ENCODE peak calls at places on chromosomes 5 and 9, in four cellular contexts. Q is K562, S is HepG2, V is GM12878. J is an unnamed sample.

GRCh38 chr9:93898026-93898425 is 57.1 kb downstream of the BARX1 start:
- DNase-seq in Q (no peak), S (no peak), V (no peak), J (no peak)

GRCh38 chr9:121325387-121325786 is 44.7 kb downstream of the STOM start:
- DNase-seq in Q (no peak), S (no peak), V (no peak), J (no peak)

GRCh38 chr5:160197341-160198147 is 31.8 kb upstream of the FABP6 start:
- DNase-seq in Q (peak), S (no peak), V (no peak), J (no peak)

GRCh38 chr9:69768716-69769115 is 8.9 kb upstream of the PTAR1 start:
- DNase-seq in Q (no peak), S (no peak), V (no peak), J (no peak)

GRCh38 chr5:80752427-80752826 is 97.6 kb upstream of the DHFR start:
- DNase-seq in Q (no peak), S (no peak), V (no peak), J (no peak)

GRCh38 chr5:154756203-154756870 is 1.2 kb downstream of the LARP1 start:
- DNase-seq in Q (peak), S (no peak), V (no peak), J (no peak)

GRCh38 chr5:42992035-42992570 is 48.0 kb downstream of the ANXA2R start:
- DNase-seq in Q (peak), S (peak), V (no peak), J (peak)

GRCh38 chr5:135242496-135243193 is 156.4 kb downstream of the MACROH2A1 start:
- DNase-seq in Q (no peak), S (no peak), V (no peak), J (no peak)

GRCh38 chr5:93090698-93091097 is 490.3 kb downstream of the NR2F1-AS1 start:
- DNase-seq in Q (no peak), S (peak), V (no peak), J (no peak)

GRCh38 chr9:115341401-115341800 is 223.4 kb upstream of the TNC start:
- DNase-seq in Q (no peak), S (no peak), V (no peak), J (no peak)

GRCh38 chr5:147037517-147038205 is 159.1 kb upstream of the PPP2R2B start:
- DNase-seq in Q (no peak), S (no peak), V (no peak), J (no peak)

GRCh38 chr5:33558489-33558888 is 117.7 kb downstream of the TARS1 start:
- DNase-seq in Q (no peak), S (no peak), V (no peak), J (no peak)

GRCh38 chr9:127182901-127183746 is 60.7 kb upstream of the ANGPTL2 start:
- DNase-seq in Q (no peak), S (no peak), V (no peak), J (no peak)

GRCh38 chr5:123098767-123099513 is 9.9 kb downstream of the PRDM6 start:
- DNase-seq in Q (no peak), S (no peak), V (no peak), J (peak)

GRCh38 chr9:77899679-77900354 is 131.8 kb downstream of the GNAQ start:
- DNase-seq in Q (no peak), S (no peak), V (no peak), J (no peak)

GRCh38 chr5:98750693-98751092 is 22.8 kb upstream of the RGMB start:
- DNase-seq in Q (no peak), S (peak), V (no peak), J (peak)

GRCh38 chr5:103582364-103582763 is 19.8 kb upstream of the NUDT12 start:
- DNase-seq in Q (peak), S (peak), V (peak), J (peak)

GRCh38 chr5:108380531-108381021 is 1.3 kb downstream of the FBXL17 start:
- DNase-seq in Q (peak), S (peak), V (peak), J (peak)

GRCh38 chr9:13787234-13787833 is 507.8 kb upstream of the MPDZ start:
- DNase-seq in Q (no peak), S (no peak), V (no peak), J (no peak)

GRCh38 chr9:137303893-137304382 is 1.9 kb upstream of the NRARP start:
- DNase-seq in Q (no peak), S (no peak), V (no peak), J (no peak)

GRCh38 chr9:75892168-75892901 is 1.9 kb downstream of the PCSK5 start:
- DNase-seq in Q (no peak), S (no peak), V (no peak), J (peak)

GRCh38 chr5:176732736-176733585 is 77.4 kb upstream of the UNC5A start:
- DNase-seq in Q (no peak), S (no peak), V (no peak), J (peak)

GRCh38 chr5:34959323-34959722 is 30.0 kb downstream of the DNAJC21 start:
- DNase-seq in Q (peak), S (no peak), V (peak), J (no peak)

GRCh38 chr9:20591223-20591622 is 31.1 kb downstream of the MLLT3 start:
- DNase-seq in Q (no peak), S (no peak), V (no peak), J (no peak)

GRCh38 chr5:134005415-134006118 is 792 bp upstream of the VDAC1 start:
- DNase-seq in Q (peak), S (no peak), V (no peak), J (peak)

GRCh38 chr5:67581203-67581602 is 384.6 kb upstream of the CD180 start:
- DNase-seq in Q (no peak), S (no peak), V (no peak), J (no peak)

GRCh38 chr9:105299190-105299854 is 54.9 kb downstream of the SLC44A1 start:
- DNase-seq in Q (peak), S (peak), V (no peak), J (no peak)

GRCh38 chr5:2278825-2279224 is 396.1 kb upstream of the IRX4 start:
- DNase-seq in Q (no peak), S (no peak), V (no peak), J (no peak)

GRCh38 chr5:86143837-86144236 is 473.9 kb upstream of the COX7C start:
- DNase-seq in Q (no peak), S (no peak), V (no peak), J (no peak)

GRCh38 chr5:53490747-53491146 is 10.3 kb downstream of the FST start:
- DNase-seq in Q (no peak), S (peak), V (no peak), J (no peak)

GRCh38 chr9:85263288-85263687 is 478.5 kb downstream of the AGTPBP1 start:
- DNase-seq in Q (no peak), S (no peak), V (no peak), J (no peak)

GRCh38 chr9:1462626-1463308 is 412.6 kb downstream of the DMRT2 start:
- DNase-seq in Q (no peak), S (no peak), V (no peak), J (no peak)

GRCh38 chr9:112218908-112219307 is 43.8 kb upstream of the SUSD1 start:
- DNase-seq in Q (no peak), S (no peak), V (peak), J (no peak)

GRCh38 chr9:110192531-110193326 is 15.2 kb downstream of the C9orf152 start:
- DNase-seq in Q (no peak), S (no peak), V (no peak), J (no peak)

GRCh38 chr9:108478871-108479332 is 376.9 kb downstream of the ACTL7B start:
- DNase-seq in Q (no peak), S (peak), V (peak), J (no peak)

GRCh38 chr9:87266697-87267096 is 231.0 kb upstream of the DAPK1 start:
- DNase-seq in Q (no peak), S (no peak), V (no peak), J (no peak)

GRCh38 chr9:87260171-87260570 is 237.5 kb upstream of the DAPK1 start:
- DNase-seq in Q (no peak), S (no peak), V (no peak), J (no peak)

GRCh38 chr9:87259543-87259942 is 238.1 kb upstream of the DAPK1 start:
- DNase-seq in Q (no peak), S (no peak), V (peak), J (no peak)

GRCh38 chr9:87267251-87267679 is 230.4 kb upstream of the DAPK1 start:
- DNase-seq in Q (no peak), S (no peak), V (no peak), J (no peak)

GRCh38 chr9:87263291-87263690 is 234.4 kb upstream of the DAPK1 start:
- DNase-seq in Q (peak), S (no peak), V (no peak), J (peak)
- TF ChIP-seq TCF7 in Q (no peak), S (no peak), V (no peak), J (no peak)

GRCh38 chr5:83899351-83899970 is 178.8 kb upstream of the HAPLN1 start:
- DNase-seq in Q (no peak), S (no peak), V (no peak), J (no peak)

GRCh38 chr5:83900307-83900706 is 179.7 kb upstream of the HAPLN1 start:
- DNase-seq in Q (no peak), S (no peak), V (no peak), J (peak)

GRCh38 chr5:83891261-83891660 is 170.6 kb upstream of the HAPLN1 start:
- DNase-seq in Q (no peak), S (no peak), V (no peak), J (no peak)

GRCh38 chr5:83895860-83896259 is 175.2 kb upstream of the HAPLN1 start:
- DNase-seq in Q (no peak), S (no peak), V (no peak), J (no peak)
- TF ChIP-seq TCF7 in Q (no peak), S (no peak), V (no peak), J (no peak)

DNA sequence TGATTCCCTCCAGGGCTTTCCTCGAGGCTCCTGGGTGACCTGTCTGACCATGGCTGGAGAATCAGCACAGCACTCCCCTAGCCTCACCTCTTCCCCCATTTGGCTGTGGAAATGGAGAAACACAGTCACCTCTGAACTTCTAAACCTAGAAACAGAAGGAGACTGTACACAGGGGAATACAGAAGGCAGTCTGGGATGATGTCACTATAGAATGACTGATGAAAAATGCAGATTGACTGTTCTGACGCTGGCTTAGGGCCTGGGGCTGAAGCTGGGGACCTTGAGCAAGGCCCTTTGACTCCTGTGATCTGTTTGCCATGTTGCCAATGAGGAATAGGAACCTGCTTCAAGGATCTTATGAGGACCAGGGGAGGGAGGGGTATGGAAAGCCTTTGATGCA is 24.2 kb upstream of the ANXA6 start:
- DNase-seq in Q (no peak), S (no peak), V (no peak), J (no peak)
- TF ChIP-seq TCF7 in Q (no peak), S (no peak), V (no peak), J (no peak)

GRCh38 chr5:131252824-131253171 is 11.1 kb upstream of the CDC42SE2 start:
- DNase-seq in Q (no peak), S (no peak), V (peak), J (no peak)
- TF ChIP-seq TCF7 in Q (no peak), S (no peak), V (no peak), J (no peak)

GRCh38 chr5:91840412-91840811 is 457.3 kb upstream of the ARRDC3 start:
- DNase-seq in Q (no peak), S (no peak), V (no peak), J (no peak)
- TF ChIP-seq TCF7 in Q (no peak), S (no peak), V (no peak), J (no peak)

GRCh38 chr5:173829826-173830225 is 58.3 kb upstream of the CPEB4 start:
- DNase-seq in Q (no peak), S (no peak), V (no peak), J (no peak)
- TF ChIP-seq TCF7 in Q (no peak), S (no peak), V (no peak), J (no peak)